ENCODE peak calls at places on chromosomes 2 and 18, in nine cellular contexts. E is heart right ventricle, J is upper lobe of right lung, Q is WERI-Rb-1, G is colonic mucosa, D is tibial nerve, T is neural progenitor cell, H is kidney, F is upper lobe of left lung. K is an unnamed sample. For H3K36me3, the result is how much of the 10 kb centered on the place peaks cover.

GRCh38 chr18:23918395-23919032 is 96.0 kb upstream of the TTC39C start:
- DNase-seq in E (peak), J (peak), Q (peak), G (peak), D (peak), T (peak), H (no peak), F (no peak), K (peak)

GRCh38 chr18:47248610-47249343 is 2.7 kb downstream of the SKOR2 start:
- DNase-seq in E (no peak), J (no peak), Q (no peak), G (no peak), D (no peak), T (peak), H (no peak), F (peak), K (no peak)

GRCh38 chr18:2855560-2856350 is 8.9 kb downstream of the EMILIN2 start:
- DNase-seq in E (no peak), J (no peak), Q (no peak), G (no peak), D (no peak), T (no peak), H (no peak), F (no peak), K (no peak)

GRCh38 chr2:96261328-96262003 is 4.3 kb downstream of the TMEM127 start:
- DNase-seq in E (no peak), J (no peak), Q (no peak), G (no peak), D (no peak), T (no peak), H (peak), F (no peak), K (no peak)

GRCh38 chr2:137837830-137838229 is 126.4 kb upstream of the HNMT start:
- DNase-seq in E (no peak), J (no peak), Q (no peak), G (no peak), D (no peak), T (no peak), H (no peak), F (no peak), K (no peak)

GRCh38 chr2:190679813-190680591 is 31.1 kb downstream of the NAB1 start:
- DNase-seq in E (no peak), J (peak), Q (peak), G (peak), D (no peak), T (peak), H (peak), F (peak), K (peak)

GRCh38 chr2:26892916-26893524 is 45.1 kb downstream of the DPYSL5 start:
- DNase-seq in E (no peak), J (no peak), Q (no peak), G (no peak), D (no peak), T (no peak), H (no peak), F (no peak), K (no peak)

GRCh38 chr2:205435970-205436369 is 246.3 kb upstream of the NRP2 start:
- DNase-seq in E (no peak), J (no peak), Q (no peak), G (no peak), D (no peak), T (no peak), H (no peak), F (no peak), K (no peak)

GRCh38 chr2:238024986-238025385 is 35.8 kb upstream of the SCLY start:
- DNase-seq in E (no peak), J (no peak), Q (no peak), G (peak), D (no peak), T (no peak), H (no peak), F (no peak), K (no peak)

GRCh38 chr2:160666019-160666676 is 172.5 kb upstream of the RBMS1 start:
- DNase-seq in E (peak), J (no peak), Q (no peak), G (no peak), D (no peak), T (no peak), H (no peak), F (no peak), K (no peak)

GRCh38 chr2:207766697-207767460 is 2.8 kb downstream of the FZD5 start:
- DNase-seq in E (no peak), J (peak), Q (no peak), G (peak), D (no peak), T (peak), H (peak), F (peak), K (no peak)

GRCh38 chr2:3257166-3257565 is 120.5 kb downstream of the EIPR1 start:
- DNase-seq in E (no peak), J (no peak), Q (no peak), G (no peak), D (no peak), T (no peak), H (no peak), F (no peak), K (no peak)

GRCh38 chr2:139946690-139947089 is 1166.5 kb upstream of the NXPH2 start:
- DNase-seq in E (no peak), J (no peak), Q (peak), G (no peak), D (no peak), T (peak), H (no peak), F (no peak), K (no peak)

GRCh38 chr18:46636040-46636630 is 20.9 kb downstream of the LOXHD1 start:
- DNase-seq in E (no peak), J (no peak), Q (no peak), G (no peak), D (no peak), T (no peak), H (no peak), F (no peak), K (no peak)

GRCh38 chr2:20196053-20196880 is 28.7 kb downstream of the SDC1 start:
- DNase-seq in E (no peak), J (peak), Q (no peak), G (peak), D (no peak), T (no peak), H (no peak), F (peak), K (peak)

GRCh38 chr2:164014068-164014577 is 278.3 kb upstream of the FIGN start:
- DNase-seq in E (peak), J (no peak), Q (no peak), G (no peak), D (no peak), T (peak), H (no peak), F (no peak), K (no peak)

GRCh38 chr18:78984941-78985784 is 5.5 kb downstream of the SALL3 start:
- DNase-seq in E (no peak), J (no peak), Q (peak), G (no peak), D (no peak), T (peak), H (no peak), F (no peak), K (no peak)

GRCh38 chr2:164009801-164010337 is 274.1 kb upstream of the FIGN start:
- DNase-seq in E (no peak), J (no peak), Q (no peak), G (no peak), D (no peak), T (no peak), H (no peak), F (no peak), K (no peak)

GRCh38 chr2:173631123-173631450 is 276.4 kb downstream of the CDCA7 start:
- DNase-seq in E (peak), J (no peak), Q (no peak), G (peak), D (no peak), T (no peak), H (peak), F (no peak), K (no peak)

GRCh38 chr2:26488463-26489212 is 10.7 kb upstream of the OTOF start:
- DNase-seq in E (no peak), J (no peak), Q (no peak), G (no peak), D (no peak), T (no peak), H (peak), F (no peak), K (no peak)

GRCh38 chr2:74915743-74916142 is 42.7 kb upstream of the POLE4 start:
- DNase-seq in E (no peak), J (no peak), Q (no peak), G (no peak), D (no peak), T (no peak), H (no peak), F (no peak), K (no peak)

GRCh38 chr2:196514641-196515040 is 124.9 kb upstream of the CCDC150 start:
- DNase-seq in E (no peak), J (no peak), Q (no peak), G (no peak), D (no peak), T (no peak), H (no peak), F (no peak), K (no peak)

GRCh38 chr2:117855886-117856285 is 41.4 kb downstream of the DDX18 start:
- DNase-seq in E (no peak), J (no peak), Q (no peak), G (no peak), D (no peak), T (no peak), H (no peak), F (no peak), K (no peak)

GRCh38 chr2:210128961-210129360 is 42.2 kb downstream of the KANSL1L start:
- DNase-seq in E (no peak), J (no peak), Q (no peak), G (peak), D (no peak), T (no peak), H (no peak), F (no peak), K (no peak)

GRCh38 chr2:8882094-8882493 is 44.7 kb upstream of the KIDINS220 start:
- DNase-seq in E (no peak), J (no peak), Q (peak), G (peak), D (no peak), T (peak), H (no peak), F (no peak), K (no peak)

DNA sequence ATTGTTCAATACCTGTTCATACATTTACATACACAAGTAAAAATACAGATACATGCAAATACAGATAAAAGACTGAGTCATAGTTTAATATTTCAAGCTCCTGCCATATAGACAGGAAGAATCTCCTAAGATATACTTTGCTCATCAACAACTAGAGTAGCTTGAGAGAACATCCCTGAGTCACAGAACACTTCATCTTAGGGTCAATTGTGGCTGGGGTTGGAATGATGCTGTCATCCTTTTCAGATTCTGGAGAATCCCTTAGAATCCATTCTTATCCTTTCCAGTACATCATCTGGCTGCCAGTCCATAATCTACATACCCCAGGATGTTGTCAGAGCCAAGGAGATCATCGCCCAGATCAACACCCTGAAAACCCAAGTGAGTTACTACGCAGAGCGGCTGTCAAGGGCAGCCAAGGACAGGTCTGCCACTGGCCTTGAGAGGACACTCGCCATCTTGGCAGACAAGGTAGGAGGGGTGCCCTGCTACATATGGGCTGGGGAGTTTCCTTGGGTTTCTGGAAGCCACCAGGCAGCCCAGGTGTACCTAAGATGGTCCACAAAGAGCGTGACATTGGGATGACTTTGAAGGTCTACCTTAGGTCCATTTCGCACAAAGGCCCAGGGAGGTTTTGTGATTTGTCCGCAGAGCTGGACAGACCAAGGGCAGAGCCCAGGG is 55.7 kb downstream of the COA5 start:
- DNase-seq in E (no peak), J (no peak), Q (no peak), G (no peak), D (no peak), T (no peak), H (no peak), F (no peak), K (no peak)
- H3K36me3 ChIP-seq in E (half or more), J (half or more), Q (under half), G (under half), D (under half), T (under half), H (under half), F (under half), K (under half)

GRCh38 chr2:235546151-235546435 is 52.2 kb downstream of the AGAP1 start:
- DNase-seq in E (no peak), J (no peak), Q (no peak), G (no peak), D (no peak), T (no peak), H (peak), F (no peak), K (no peak)
- TF ChIP-seq CTCF in E (no peak), J (no peak), Q (no peak), G (no peak), D (no peak), T (no peak), H (no peak), F (no peak), K (no peak)

GRCh38 chr2:135651717-135652116 is 89.9 kb upstream of the UBXN4 start:
- DNase-seq in E (no peak), J (no peak), Q (no peak), G (no peak), D (no peak), T (no peak), H (no peak), F (no peak), K (no peak)
- H3K36me3 ChIP-seq in E (half or more), J (under half), Q (under half), G (under half), D (under half), T (under half), H (under half), F (under half), K (under half)

GRCh38 chr2:178777577-178777976 is 29.6 kb downstream of the TTN start:
- DNase-seq in E (no peak), J (no peak), Q (no peak), G (no peak), D (no peak), T (no peak), H (no peak), F (no peak), K (no peak)

GRCh38 chr2:178787155-178787554 is 20.1 kb downstream of the TTN start:
- DNase-seq in E (no peak), J (no peak), Q (no peak), G (no peak), D (no peak), T (no peak), H (no peak), F (no peak), K (no peak)

GRCh38 chr2:178783889-178784288 is 23.3 kb downstream of the TTN start:
- DNase-seq in E (no peak), J (no peak), Q (no peak), G (no peak), D (no peak), T (no peak), H (no peak), F (no peak), K (no peak)

GRCh38 chr2:178776725-178777124 is 30.5 kb downstream of the TTN start:
- DNase-seq in E (no peak), J (no peak), Q (no peak), G (no peak), D (no peak), T (no peak), H (no peak), F (no peak), K (no peak)

GRCh38 chr2:178782236-178782635 is 25.0 kb downstream of the TTN start:
- DNase-seq in E (no peak), J (no peak), Q (no peak), G (no peak), D (no peak), T (no peak), H (no peak), F (no peak), K (no peak)
- TF ChIP-seq CTCF in E (no peak), J (no peak), Q (no peak), G (no peak), D (no peak), T (no peak), H (no peak), F (no peak), K (no peak)

DNA sequence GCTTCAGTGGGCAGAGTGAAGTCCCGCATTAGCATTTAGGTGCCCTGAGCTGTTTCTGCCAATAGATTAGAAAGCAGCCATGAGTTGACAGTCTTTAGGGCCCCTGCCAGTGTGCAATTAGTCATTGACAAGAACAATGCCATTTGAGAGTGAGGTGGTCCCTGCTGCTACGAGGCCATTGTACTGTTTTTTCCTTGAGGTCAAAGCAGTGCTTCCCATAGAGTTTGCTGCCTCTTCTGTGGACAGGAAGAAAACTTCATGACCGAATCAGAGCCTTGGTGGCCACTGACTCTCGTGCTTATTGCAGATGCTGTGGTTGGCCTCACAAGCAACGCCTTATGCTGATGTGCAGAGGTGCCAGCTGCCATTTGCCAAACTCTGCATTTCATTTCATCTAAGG is 102.7 kb downstream of the SH3BP4 start:
- DNase-seq in E (no peak), J (no peak), Q (no peak), G (no peak), D (no peak), T (no peak), H (no peak), F (no peak), K (no peak)
- H3K36me3 ChIP-seq in E (under half), J (under half), Q (half or more), G (under half), D (under half), T (under half), H (under half), F (under half), K (under half)

GRCh38 chr2:121754851-121755236 is 607 bp upstream of the TSN start:
- DNase-seq in E (no peak), J (no peak), Q (no peak), G (no peak), D (no peak), T (no peak), H (no peak), F (no peak), K (no peak)
- TF ChIP-seq CTCF in E (no peak), J (no peak), Q (no peak), G (no peak), D (no peak), T (no peak), H (no peak), F (no peak), K (no peak)

K was measured in breast epithelium.